ENCODE peak calls at places on chromosomes 1 and 21, in four cellular contexts. One of them, this sample, is unnamed.
A peak's percentile ranks its signal among the peaks of the same experiment; 100 is the strongest.

GRCh38 chr21:29334717-29335428 is 36.2 kb downstream of the BACH1 start:
- DNase-seq in T-helper 1 cell: no peak
- DNase-seq in astrocyte of the spinal cord: peak; percentile 92
- DNase-seq in MV-4-11: peak; percentile 94
- DNase-seq in this sample: no peak

GRCh38 chr21:43866659-43867331 is 1.8 kb downstream of the AGPAT3 start:
- DNase-seq in T-helper 1 cell: peak; percentile 36
- DNase-seq in astrocyte of the spinal cord: no peak
- DNase-seq in MV-4-11: no peak
- DNase-seq in this sample: no peak

GRCh38 chr1:51693420-51694144 is 76.7 kb downstream of the OSBPL9 start:
- DNase-seq in T-helper 1 cell: no peak
- DNase-seq in astrocyte of the spinal cord: peak; percentile 23
- DNase-seq in MV-4-11: no peak
- DNase-seq in this sample: no peak

GRCh38 chr1:31701137-31701736 is 2.6 kb downstream of the COL16A1 start:
- DNase-seq in T-helper 1 cell: no peak
- DNase-seq in astrocyte of the spinal cord: peak; percentile 97
- DNase-seq in MV-4-11: peak; percentile 84
- DNase-seq in this sample: peak; percentile 88

GRCh38 chr1:31315902-31316301 is 19.1 kb downstream of the ZCCHC17 start:
- DNase-seq in T-helper 1 cell: no peak
- DNase-seq in astrocyte of the spinal cord: no peak
- DNase-seq in MV-4-11: no peak
- DNase-seq in this sample: no peak

GRCh38 chr1:237786066-237786719 is 104.5 kb downstream of the ZP4 start:
- DNase-seq in T-helper 1 cell: no peak
- DNase-seq in astrocyte of the spinal cord: no peak
- DNase-seq in MV-4-11: no peak
- DNase-seq in this sample: no peak

GRCh38 chr21:22763442-22763841 is 1765.2 kb downstream of the NCAM2 start:
- DNase-seq in T-helper 1 cell: no peak
- DNase-seq in astrocyte of the spinal cord: no peak
- DNase-seq in MV-4-11: no peak
- DNase-seq in this sample: no peak

GRCh38 chr21:44428281-44428942 is 26.9 kb upstream of the LRRC3 start:
- DNase-seq in T-helper 1 cell: no peak
- DNase-seq in astrocyte of the spinal cord: no peak
- DNase-seq in MV-4-11: peak; percentile 47
- DNase-seq in this sample: no peak

GRCh38 chr21:42245348-42246185 is 26.6 kb downstream of the ABCG1 start:
- DNase-seq in T-helper 1 cell: no peak
- DNase-seq in astrocyte of the spinal cord: no peak
- DNase-seq in MV-4-11: peak; percentile 62
- DNase-seq in this sample: no peak

GRCh38 chr1:17200756-17201155 is 4.2 kb upstream of the PADI1 start:
- DNase-seq in T-helper 1 cell: no peak
- DNase-seq in astrocyte of the spinal cord: no peak
- DNase-seq in MV-4-11: no peak
- DNase-seq in this sample: no peak

GRCh38 chr1:110212165-110213142 is 2.3 kb downstream of the KCNC4 start:
- DNase-seq in T-helper 1 cell: no peak
- DNase-seq in astrocyte of the spinal cord: no peak
- DNase-seq in MV-4-11: no peak
- DNase-seq in this sample: no peak

GRCh38 chr1:236944556-236944955 is 59.7 kb downstream of the MT1HL1 start:
- DNase-seq in T-helper 1 cell: no peak
- DNase-seq in astrocyte of the spinal cord: no peak
- DNase-seq in MV-4-11: no peak
- DNase-seq in this sample: no peak

GRCh38 chr1:12621346-12622320 is 3.6 kb upstream of the DHRS3 start:
- DNase-seq in T-helper 1 cell: no peak
- DNase-seq in astrocyte of the spinal cord: no peak
- DNase-seq in MV-4-11: no peak
- DNase-seq in this sample: no peak